ENCODE peak calls at places on chromosomes 4 and X, in five cellular contexts. W is left lung, D is kidney, T is Caco-2, Z is uterus. R is an unnamed sample.

GRCh38 chrX:37666516-37666915 is 19.1 kb upstream of the XK start:
- DNase-seq in Z (no peak), W (no peak), D (no peak), T (no peak), R (no peak)

GRCh38 chr4:57191523-57192034 is 81.4 kb upstream of the IGFBP7 start:
- DNase-seq in Z (peak; percentile 22), T (peak; percentile 39), W (no peak), D (no peak), R (no peak)

GRCh38 chr4:89496851-89497250 is 189.3 kb upstream of the GPRIN3 start:
- DNase-seq in Z (no peak), W (no peak), D (no peak), T (no peak), R (no peak)

GRCh38 chr4:185928761-185929455 is 116.9 kb upstream of the SORBS2 start:
- DNase-seq in W (no peak), Z (no peak), T (no peak), D (no peak), R (no peak)

GRCh38 chr4:155667538-155668511 is 1.2 kb downstream of the GUCY1A1 start:
- DNase-seq in W (peak; percentile 86), D (peak; percentile 91), Z (peak; percentile 53), T (no peak), R (peak; percentile 49)

GRCh38 chr4:78414116-78414515 is 137.5 kb upstream of the ANXA3 start:
- DNase-seq in W (no peak), Z (no peak), D (no peak), T (no peak), R (no peak)

GRCh38 chrX:132219343-132219768 is at the start of gene RAP2C:
- DNase-seq in Z (peak; percentile 82), T (peak; percentile 74), W (peak; percentile 86), D (peak; percentile 82), R (peak; percentile 48)

GRCh38 chrX:41621236-41621651 is 67.5 kb upstream of the GPR34 start:
- DNase-seq in W (no peak), Z (no peak), T (peak; percentile 77), D (no peak), R (no peak)

GRCh38 chrX:149259241-149259640 is 245.9 kb downstream of the IDS start:
- DNase-seq in T (no peak), Z (no peak), D (no peak), W (no peak), R (no peak)

GRCh38 chr4:154781126-154781982 is at the start of gene RBM46:
- DNase-seq in T (no peak), W (peak; percentile 75), D (peak; percentile 63), Z (no peak), R (no peak)

GRCh38 chrX:2192584-2193272 is 308.0 kb downstream of the DHRSX start:
- DNase-seq in Z (no peak), T (no peak), D (no peak), W (no peak), R (no peak)

GRCh38 chr4:94650690-94651089 is 107.1 kb upstream of the BMPR1B start:
- DNase-seq in T (no peak), W (no peak), Z (no peak), D (no peak), R (no peak)

GRCh38 chr4:154292589-154292988 is 199.0 kb downstream of the DCHS2 start:
- DNase-seq in W (no peak), T (no peak), D (no peak), Z (no peak), R (no peak)

GRCh38 chrX:5051831-5052491 is 1176.7 kb downstream of the NLGN4X start:
- DNase-seq in W (no peak), Z (peak; percentile 35), T (peak; percentile 58), D (no peak), R (no peak)

GRCh38 chrX:102063445-102064074 is 61.9 kb upstream of the TCEAL2 start:
- DNase-seq in Z (no peak), T (no peak), D (no peak), W (no peak), R (no peak)

GRCh38 chr4:83132065-83132464 is 17.5 kb upstream of the PLAC8 start:
- DNase-seq in W (no peak), D (no peak), Z (no peak), T (no peak), R (no peak)

GRCh38 chr4:176259330-176260090 is 9.5 kb downstream of the ASB5 start:
- DNase-seq in W (no peak), T (no peak), D (no peak), Z (no peak), R (no peak)

GRCh38 chr4:126957555-126958440 is 675.0 kb upstream of the INTU start:
- DNase-seq in D (no peak), T (no peak), Z (no peak), W (no peak), R (no peak)

GRCh38 chrX:3678287-3678686 is 35.2 kb downstream of the PRKX start:
- DNase-seq in D (peak; percentile 22), W (no peak), Z (no peak), T (no peak), R (no peak)

GRCh38 chr4:127708985-127709384 is 21.2 kb upstream of the SLC25A31 start:
- DNase-seq in W (no peak), Z (peak; percentile 32), T (no peak), D (no peak), R (no peak)

GRCh38 chr4:117957570-117957969 is 76.7 kb upstream of the NDST3 start:
- DNase-seq in T (no peak), D (no peak), W (no peak), Z (no peak), R (no peak)

GRCh38 chr4:106444557-106444956 is 76.0 kb upstream of the GIMD1 start:
- DNase-seq in D (no peak), W (no peak), Z (no peak), T (peak; percentile 43), R (no peak)

GRCh38 chr4:2341261-2341841 is 77.1 kb downstream of the ZFYVE28 start:
- DNase-seq in T (peak; percentile 24), W (peak; percentile 74), Z (no peak), D (peak; percentile 65), R (peak; percentile 3)

GRCh38 chr4:87130482-87130881 is 89.9 kb downstream of the KLHL8 start:
- DNase-seq in Z (no peak), D (no peak), W (no peak), T (no peak), R (no peak)

GRCh38 chrX:55815546-55815945 is 98.0 kb downstream of the RRAGB start:
- DNase-seq in Z (no peak), D (no peak), T (no peak), W (no peak), R (no peak)

GRCh38 chr4:100295792-100296191 is 105.5 kb upstream of the DDIT4L start:
- DNase-seq in D (no peak), Z (no peak), T (no peak), W (no peak), R (no peak)

GRCh38 chr4:66972087-66972486 is 573.2 kb downstream of the CENPC start:
- DNase-seq in T (no peak), Z (no peak), W (no peak), D (no peak), R (no peak)

GRCh38 chrX:46574941-46575381 is 1.4 kb downstream of the CHST7 start:
- DNase-seq in T (no peak), W (peak; percentile 85), D (no peak), Z (no peak), R (peak; percentile 17)

GRCh38 chrX:46573331-46573895 is at the start of gene CHST7:
- DNase-seq in D (peak; percentile 90), T (peak; percentile 60), Z (peak; percentile 50), W (peak; percentile 90), R (peak; percentile 49)

GRCh38 chrX:46573896-46574336 is 351 bp downstream of the CHST7 start:
- DNase-seq in Z (peak; percentile 41), W (no peak), T (peak; percentile 67), D (peak; percentile 89), R (no peak)

GRCh38 chrX:46575586-46575985 is 2.0 kb downstream of the CHST7 start:
- DNase-seq in Z (no peak), W (no peak), D (no peak), T (no peak), R (no peak)

GRCh38 chrX:46574337-46574940 is 874 bp downstream of the CHST7 start:
- DNase-seq in Z (no peak), T (no peak), W (peak; percentile 82), D (peak; percentile 80), R (peak; percentile 35)
- TF ChIP-seq CTCF in Z (no peak), T (no peak), W (no peak), D (no peak), R (no peak)

DNA sequence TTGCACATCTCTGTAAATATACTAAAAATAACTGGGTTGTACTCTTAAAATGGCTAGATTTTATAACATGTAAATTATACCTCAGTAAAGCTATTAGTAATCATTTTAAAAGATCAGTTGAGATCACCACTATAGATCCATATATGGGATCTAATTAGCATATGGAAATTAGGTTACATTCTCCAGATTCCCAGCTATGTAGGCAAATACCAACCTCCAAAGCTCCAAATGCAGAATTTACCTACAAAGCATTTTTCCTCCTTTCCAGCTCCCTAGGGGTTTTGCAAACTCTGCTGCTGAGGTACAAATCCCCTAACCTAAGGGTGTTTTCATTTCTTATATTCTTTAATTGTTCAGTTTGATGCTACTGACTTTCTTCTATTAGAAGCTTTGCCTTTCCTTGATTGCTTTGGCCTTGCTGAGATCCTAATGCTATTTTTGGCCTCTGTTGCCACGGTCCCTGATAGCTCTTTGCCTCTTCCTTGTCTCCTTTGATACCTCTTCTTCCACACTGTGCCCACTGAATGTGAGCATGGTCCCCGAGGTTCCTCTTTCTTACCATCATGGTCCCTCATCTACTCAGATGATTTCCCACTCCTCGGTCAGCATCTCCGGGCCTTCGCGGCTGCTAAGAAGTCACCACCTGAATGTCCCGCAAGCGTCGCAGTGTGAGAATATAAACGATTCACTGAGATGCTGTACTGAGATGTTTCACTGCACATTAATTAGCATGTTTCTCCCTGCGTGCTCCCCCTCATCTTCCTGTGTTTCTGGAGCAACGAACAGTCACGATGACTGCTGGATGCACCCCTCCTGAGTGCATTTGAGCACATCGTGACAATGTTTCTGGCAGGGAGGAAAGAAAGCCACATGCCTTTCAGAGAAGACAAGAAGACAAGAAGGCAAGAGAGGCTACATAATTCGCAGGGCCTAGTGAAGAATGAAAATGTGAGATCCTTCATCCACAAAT is 23.8 kb downstream of the ENPP6 start:
- DNase-seq in T (no peak), D (no peak), Z (no peak), W (no peak), R (no peak)
- TF ChIP-seq CTCF in T (no peak), D (no peak), Z (no peak), W (no peak), R (no peak)

DNA sequence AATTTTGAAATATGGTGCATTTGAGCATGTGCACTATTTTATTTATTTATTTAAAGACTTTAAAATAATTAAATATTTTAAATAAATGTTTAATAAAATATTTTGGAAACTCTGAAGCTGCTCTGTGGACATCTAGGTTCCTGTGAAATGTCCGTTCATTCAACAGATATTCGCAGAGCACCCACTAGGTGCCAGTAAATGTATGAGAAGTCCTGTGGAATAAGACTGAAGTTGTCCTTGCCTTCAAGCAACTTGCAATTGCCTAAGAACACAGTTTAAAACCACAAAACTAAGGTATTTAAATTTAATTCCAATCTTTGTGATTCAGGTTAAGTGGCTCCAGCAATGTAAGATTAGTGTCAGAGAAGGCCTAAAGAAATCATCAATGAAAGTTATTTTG is 306.7 kb downstream of the GBA3 start:
- DNase-seq in Z (no peak), D (no peak), W (no peak), T (no peak), R (no peak)
- TF ChIP-seq CTCF in Z (no peak), D (peak; percentile 3), W (no peak), T (no peak), R (no peak)

DNA sequence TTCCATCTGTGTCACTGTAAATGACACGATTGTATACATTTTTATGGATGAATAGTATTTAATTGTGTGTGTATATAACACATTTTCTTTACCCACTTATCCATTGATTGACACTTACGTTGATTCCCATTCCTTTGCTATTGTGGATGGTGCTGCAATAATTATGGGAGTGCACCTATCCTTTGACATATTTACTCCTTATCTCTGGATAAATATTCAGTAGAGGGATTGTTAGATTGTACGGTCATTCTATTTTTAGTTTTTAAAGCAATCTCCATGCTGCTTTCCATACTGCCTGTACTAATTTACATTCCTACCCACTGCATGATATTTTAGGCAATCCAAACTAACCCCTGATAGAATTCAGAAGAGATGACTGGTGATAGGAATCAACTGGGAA is 980.1 kb downstream of the FSTL5 start:
- DNase-seq in T (no peak), W (no peak), Z (no peak), D (no peak), R (no peak)
- TF ChIP-seq CTCF in T (no peak), W (no peak), Z (no peak), D (no peak), R (no peak)

R was measured in natural killer cell.